ENCODE peak calls at places on chromosomes 13 and 19, in five cellular contexts. N is CD8-positive, alpha-beta memory T cell; T is GDM1; G is activated gamma-delta T cell; Z is Daoy. S is an unnamed sample.

GRCh38 chr19:51784922-51785690 is 9.9 kb upstream of the FPR3 start:
- DNase-seq in N (no peak), T (no peak), G (no peak), Z (peak), S (no peak)

GRCh38 chr13:30659980-30660379 is 42.3 kb downstream of the USPL1 start:
- DNase-seq in N (no peak), T (no peak), G (no peak), Z (no peak), S (no peak)

GRCh38 chr19:38122402-38123093 is 101.5 kb downstream of the DPF1 start:
- DNase-seq in N (no peak), T (no peak), G (no peak), Z (no peak), S (no peak)

GRCh38 chr19:48588670-48589399 is 17.7 kb upstream of the SPACA4 start:
- DNase-seq in N (peak), T (peak), G (peak), Z (peak), S (peak)

GRCh38 chr13:108407495-108407894 is 138.0 kb downstream of the TNFSF13B start:
- DNase-seq in N (no peak), T (no peak), G (no peak), Z (no peak), S (no peak)

GRCh38 chr19:33862991-33863390 is 66.3 kb downstream of the KCTD15 start:
- DNase-seq in N (no peak), T (no peak), G (no peak), Z (no peak), S (no peak)

GRCh38 chr13:53012707-53013106 is 15.9 kb upstream of the OLFM4 start:
- DNase-seq in N (no peak), T (peak), G (no peak), Z (no peak), S (no peak)

GRCh38 chr13:94431569-94431968 is 47.9 kb downstream of the DCT start:
- DNase-seq in N (no peak), T (no peak), G (no peak), Z (no peak), S (no peak)

GRCh38 chr13:37869756-37870488 is at the start of gene TRPC4:
- DNase-seq in N (no peak), T (no peak), G (no peak), Z (peak), S (no peak)

GRCh38 chr19:8115805-8116396 is 33.5 kb downstream of the FBN3 start:
- DNase-seq in N (no peak), T (no peak), G (no peak), Z (no peak), S (no peak)

GRCh38 chr13:49502954-49503353 is 7.2 kb downstream of the PHF11 start:
- DNase-seq in N (no peak), T (no peak), G (no peak), Z (no peak), S (no peak)

GRCh38 chr19:55258476-55258827 is 365 bp downstream of the PPP6R1 start:
- DNase-seq in N (no peak), T (peak), G (peak), Z (no peak), S (no peak)

GRCh38 chr19:21451187-21451586 is 54.2 kb upstream of the ZNF429 start:
- DNase-seq in N (no peak), T (no peak), G (no peak), Z (no peak), S (no peak)

S was measured in effector memory CD8-positive, alpha-beta T cell.